ENCODE peak calls at places on chromosomes 2 and 18, in four cellular contexts. U is heart right ventricle, I is kidney, Y is SK-N-SH. N is an unnamed sample.
A peak's percentile ranks its signal among the peaks of the same experiment; 100 is the strongest.

GRCh38 chr18:28350821-28351220 is 173.9 kb upstream of the CDH2 start:
- DNase-seq in I (no peak), Y (no peak), U (no peak), N (no peak)

GRCh38 chr2:235295831-235296230 is 198.0 kb upstream of the AGAP1 start:
- DNase-seq in U (no peak), I (no peak), Y (no peak), N (no peak)

GRCh38 chr2:72570401-72570800 is 255.4 kb downstream of the EXOC6B start:
- DNase-seq in I (no peak), U (no peak), Y (no peak), N (no peak)

GRCh38 chr2:5145053-5145452 is 547.1 kb upstream of the SOX11 start:
- DNase-seq in Y (no peak), I (no peak), U (no peak), N (no peak)

GRCh38 chr2:228689049-228689448 is 507.6 kb upstream of the SPHKAP start:
- DNase-seq in Y (peak; percentile 60), U (no peak), I (no peak), N (no peak)

GRCh38 chr2:215724171-215724570 is 288.3 kb upstream of the FN1 start:
- DNase-seq in U (no peak), I (no peak), Y (no peak), N (no peak)

GRCh38 chr18:45745817-45746461 is 22.0 kb downstream of the SLC14A1 start:
- DNase-seq in U (no peak), Y (no peak), I (no peak), N (no peak)

GRCh38 chr2:57180042-57180567 is 866.5 kb upstream of the VRK2 start:
- DNase-seq in I (no peak), Y (no peak), U (no peak), N (no peak)

GRCh38 chr2:176643711-176644110 is 374.5 kb downstream of the MTX2 start:
- DNase-seq in Y (peak; percentile 62), U (no peak), I (peak; percentile 62), N (no peak)

GRCh38 chr2:75527676-75528075 is 33.1 kb downstream of the EVA1A start:
- DNase-seq in I (no peak), Y (no peak), U (no peak), N (no peak)

GRCh38 chr2:16150456-16151280 is 210.3 kb downstream of the MYCN start:
- DNase-seq in I (no peak), U (no peak), Y (no peak), N (no peak)

GRCh38 chr18:25896178-25896780 is 194.1 kb downstream of the SS18 start:
- DNase-seq in U (no peak), I (no peak), Y (peak; percentile 60), N (no peak)

GRCh38 chr2:227153766-227154486 is 10.1 kb downstream of the COL4A4 start:
- DNase-seq in Y (no peak), U (peak; percentile 37), I (no peak), N (no peak)

GRCh38 chr2:207286106-207286505 is 120.4 kb upstream of the KLF7 start:
- DNase-seq in I (no peak), U (no peak), Y (no peak), N (no peak)

GRCh38 chr2:121976912-121977311 is 221.5 kb downstream of the TSN start:
- DNase-seq in U (no peak), I (no peak), Y (no peak), N (no peak)

GRCh38 chr18:64244571-64244970 is 95.7 kb upstream of the LINC00305 start:
- DNase-seq in Y (peak; percentile 8), I (no peak), U (no peak), N (no peak)

GRCh38 chr2:111972955-111973565 is 74.7 kb downstream of the MERTK start:
- DNase-seq in Y (no peak), I (no peak), U (no peak), N (peak; percentile 73)

GRCh38 chr2:161418715-161419337 is 2.7 kb downstream of the TBR1 start:
- DNase-seq in I (no peak), Y (peak; percentile 77), U (peak; percentile 11), N (no peak)

GRCh38 chr2:35504419-35504818 is 851.2 kb upstream of the CRIM1 start:
- DNase-seq in U (no peak), I (no peak), Y (no peak), N (no peak)
- H3K9me3 ChIP-seq in U (no peaks in the 10 kb centered on the region), I (no peaks in the 10 kb centered on the region), Y (no peaks in the 10 kb centered on the region), N (no peaks in the 10 kb centered on the region)

DNA sequence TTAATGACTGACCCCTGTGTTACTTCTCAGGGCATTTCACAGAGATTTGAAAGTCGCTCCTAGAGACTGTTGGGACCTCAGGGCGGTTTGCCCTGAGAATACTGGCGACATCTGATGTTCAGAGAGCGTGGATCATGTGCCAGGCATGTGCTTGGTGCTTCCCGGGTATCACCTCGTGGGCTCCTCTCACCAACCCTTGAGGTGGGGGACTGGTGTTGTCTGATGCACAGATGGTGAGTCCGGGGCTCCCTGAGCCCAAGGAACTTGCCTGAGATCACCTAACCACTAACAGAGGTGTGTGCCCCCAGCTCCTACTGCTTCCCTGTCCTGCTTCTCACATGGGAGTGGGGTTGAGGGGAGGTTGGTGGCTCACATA is 16.2 kb downstream of the ATOH8 start:
- DNase-seq in Y (no peak), I (no peak), U (no peak), N (no peak)
- TF ChIP-seq CTCF in Y (peak; percentile 4), I (no peak), U (no peak), N (no peak)

GRCh38 chr2:144747571-144747970 is 227.7 kb upstream of the ZEB2 start:
- DNase-seq in U (no peak), Y (no peak), I (no peak), N (no peak)
- H3K9me3 ChIP-seq in U (peaks cover 47% of the 10 kb centered on the region), Y (peaks cover 18% of the 10 kb centered on the region), I (no peaks in the 10 kb centered on the region), N (peaks cover 14% of the 10 kb centered on the region)

GRCh38 chr2:231393149-231394131 is 2.1 kb upstream of the B3GNT7 start:
- DNase-seq in Y (peak; percentile 47), I (peak; percentile 74), U (no peak), N (no peak)
- TF ChIP-seq CTCF in Y (no peak), I (no peak), U (no peak), N (no peak)

GRCh38 chr2:82796132-82796531 is 1662.9 kb downstream of the SUCLG1 start:
- DNase-seq in U (no peak), Y (no peak), I (no peak), N (no peak)

GRCh38 chr2:82797469-82797868 is 1661.6 kb downstream of the SUCLG1 start:
- DNase-seq in Y (no peak), I (no peak), U (no peak), N (no peak)

GRCh38 chr2:82790277-82791021 is 1668.6 kb downstream of the SUCLG1 start:
- DNase-seq in I (peak; percentile 74), Y (no peak), U (no peak), N (no peak)

GRCh38 chr2:82792316-82792715 is 1666.8 kb downstream of the SUCLG1 start:
- DNase-seq in I (no peak), U (no peak), Y (no peak), N (no peak)

GRCh38 chr2:82795446-82795845 is 1663.6 kb downstream of the SUCLG1 start:
- DNase-seq in I (no peak), U (no peak), Y (no peak), N (no peak)
- H3K9me3 ChIP-seq in I (no peaks in the 10 kb centered on the region), U (no peaks in the 10 kb centered on the region), Y (no peaks in the 10 kb centered on the region), N (no peaks in the 10 kb centered on the region)

N was measured in tibial artery.